ENCODE peak calls at places on chromosomes 1 and 21, in seven cellular contexts. U is transverse colon, L is suprapubic skin, H is sigmoid colon, X is GM12892, R is breast epithelium, J is spleen. M is an unnamed sample.

GRCh38 chr1:208042041-208042615 is 131.2 kb upstream of the CD34 start:
- DNase-seq in H (no peak), J (peak), U (no peak), X (no peak), R (no peak), L (no peak), M (no peak)

GRCh38 chr1:201481761-201482493 is 12.9 kb upstream of the PHLDA3 start:
- DNase-seq in U (peak), J (peak), R (peak), H (peak), L (peak), X (peak), M (no peak)

GRCh38 chr1:11761988-11762406 is at the start of gene C1orf167:
- DNase-seq in L (no peak), H (no peak), J (no peak), U (no peak), X (no peak), R (no peak), M (no peak)

GRCh38 chr1:25360596-25361581 is 22.8 kb downstream of the TMEM50A start:
- DNase-seq in H (no peak), X (no peak), L (no peak), U (no peak), R (no peak), J (no peak), M (no peak)

GRCh38 chr1:184223216-184223615 is 163.6 kb upstream of the C1orf21 start:
- DNase-seq in U (no peak), L (no peak), H (no peak), X (no peak), J (no peak), R (no peak), M (peak)

GRCh38 chr21:44455524-44456206 is 355 bp downstream of the LRRC3 start:
- DNase-seq in X (peak), R (no peak), J (peak), H (peak), L (no peak), U (peak), M (no peak)

GRCh38 chr1:33147997-33148314 is 33.9 kb downstream of the TRIM62 start:
- DNase-seq in X (no peak), L (no peak), J (no peak), H (no peak), U (no peak), R (no peak), M (no peak)

GRCh38 chr1:161723459-161724149 is 2.3 kb downstream of the FCRLB start:
- DNase-seq in U (no peak), L (no peak), H (no peak), R (no peak), X (no peak), J (no peak), M (no peak)

GRCh38 chr1:235809949-235810348 is 56.8 kb downstream of the LYST start:
- DNase-seq in X (no peak), R (no peak), J (no peak), U (no peak), L (no peak), H (no peak), M (no peak)

GRCh38 chr1:41537788-41538351 is 53.4 kb upstream of the EDN2 start:
- DNase-seq in R (peak), H (peak), U (peak), J (peak), L (peak), X (no peak), M (no peak)

GRCh38 chr1:211928993-211929637 is 98.6 kb upstream of the LPGAT1 start:
- DNase-seq in X (no peak), H (no peak), U (peak), L (no peak), J (no peak), R (no peak), M (no peak)

GRCh38 chr1:39936724-39937491 is 18.0 kb upstream of the MFSD2A start:
- DNase-seq in J (no peak), X (no peak), R (no peak), U (no peak), L (no peak), H (no peak), M (no peak)

GRCh38 chr1:61079898-61080336 is 2.4 kb upstream of the NFIA start:
- DNase-seq in R (peak), L (peak), X (no peak), H (peak), J (peak), U (peak), M (no peak)

GRCh38 chr1:212670301-212670700 is 29.3 kb downstream of the BATF3 start:
- DNase-seq in L (no peak), U (no peak), H (no peak), R (no peak), J (no peak), X (no peak), M (no peak)

GRCh38 chr1:196608401-196609113 is at the start of gene KCNT2:
- DNase-seq in J (peak), H (peak), L (peak), R (no peak), X (no peak), U (peak), M (no peak)

GRCh38 chr1:231272173-231272572 is 31.2 kb downstream of the GNPAT start:
- DNase-seq in U (no peak), H (no peak), X (no peak), R (no peak), J (no peak), L (no peak), M (no peak)

GRCh38 chr1:26582836-26583460 is 53.4 kb downstream of the RPS6KA1 start:
- DNase-seq in R (peak), U (no peak), J (no peak), H (no peak), L (no peak), X (no peak), M (no peak)

GRCh38 chr1:32399853-32400252 is 5.6 kb upstream of the BSDC1 start:
- DNase-seq in H (no peak), U (no peak), J (no peak), L (peak), X (no peak), R (no peak), M (no peak)

GRCh38 chr1:30452925-30453324 is 270.5 kb downstream of the MATN1 start:
- DNase-seq in J (peak), H (no peak), X (no peak), L (no peak), R (no peak), U (no peak), M (peak)

GRCh38 chr1:207017615-207018559 is 14.7 kb downstream of the C1orf116 start:
- DNase-seq in R (no peak), U (no peak), L (no peak), X (no peak), H (no peak), J (no peak), M (no peak)

GRCh38 chr1:243924588-243925349 is 74.7 kb upstream of the AKT3 start:
- DNase-seq in H (no peak), R (no peak), J (no peak), L (no peak), U (no peak), X (no peak), M (no peak)

GRCh38 chr1:33266766-33267165 is 10.5 kb downstream of the ZNF362 start:
- DNase-seq in L (no peak), U (no peak), X (no peak), H (no peak), R (no peak), J (no peak), M (no peak)

GRCh38 chr1:1938276-1938573 is 19.1 kb upstream of the TMEM52 start:
- DNase-seq in L (no peak), U (no peak), J (no peak), H (no peak), X (no peak), R (no peak), M (no peak)

GRCh38 chr1:29245876-29246275 is 9.6 kb downstream of the PTPRU start:
- DNase-seq in U (peak), X (no peak), R (no peak), H (no peak), L (no peak), J (no peak), M (no peak)

GRCh38 chr1:209443361-209443931 is 140.1 kb upstream of the CAMK1G start:
- DNase-seq in X (no peak), U (no peak), J (no peak), L (no peak), H (no peak), R (no peak), M (no peak)

GRCh38 chr1:35929730-35930592 is 944 bp upstream of the AGO3 start:
- DNase-seq in U (peak), L (no peak), H (peak), X (no peak), R (no peak), J (peak), M (no peak)

GRCh38 chr1:168771104-168771630 is 42.2 kb upstream of the DPT start:
- DNase-seq in L (no peak), U (no peak), X (no peak), H (no peak), J (no peak), R (no peak), M (no peak)

GRCh38 chr1:32867671-32868070 is 3.0 kb downstream of the FNDC5 start:
- DNase-seq in U (no peak), L (peak), R (no peak), J (no peak), H (no peak), X (no peak), M (no peak)

GRCh38 chr21:44914176-44914874 is 6.4 kb downstream of the ITGB2 start:
- DNase-seq in L (no peak), J (peak), H (no peak), R (no peak), X (peak), U (peak), M (no peak)

GRCh38 chr1:85109475-85109874 is 61.2 kb upstream of the MCOLN3 start:
- DNase-seq in J (no peak), R (peak), U (peak), H (peak), X (peak), L (no peak), M (no peak)

GRCh38 chr1:8540266-8540926 is 222.5 kb downstream of the SLC45A1 start:
- DNase-seq in U (no peak), H (no peak), R (no peak), X (no peak), L (no peak), J (no peak), M (no peak)

GRCh38 chr1:31793586-31794285 is 22.1 kb downstream of the SPOCD1 start:
- DNase-seq in R (peak), X (no peak), U (no peak), H (peak), J (peak), L (peak), M (no peak)

GRCh38 chr1:56477164-56478111 is 101.9 kb downstream of the PLPP3 start:
- DNase-seq in H (peak), X (no peak), L (peak), J (peak), U (peak), R (no peak), M (no peak)

GRCh38 chr1:155005076-155005971 is 2.7 kb downstream of the ZBTB7B start:
- DNase-seq in J (peak), X (no peak), R (peak), H (peak), L (no peak), U (peak), M (no peak)

GRCh38 chr1:248618878-248619277 is 16.0 kb downstream of the OR2T11 start:
- DNase-seq in U (peak), X (no peak), J (no peak), R (peak), L (no peak), H (no peak), M (no peak)

GRCh38 chr1:235657269-235657668 is 7.7 kb upstream of the GNG4 start:
- DNase-seq in U (no peak), H (no peak), L (no peak), X (no peak), J (no peak), R (no peak), M (no peak)

GRCh38 chr1:35442737-35443136 is 114.5 kb downstream of the KIAA0319L start:
- DNase-seq in L (no peak), U (no peak), R (no peak), J (no peak), H (no peak), X (no peak), M (no peak)

GRCh38 chr1:33347650-33347992 is 26.7 kb upstream of the A3GALT2 start:
- DNase-seq in J (no peak), X (no peak), U (peak), R (no peak), H (peak), L (no peak), M (no peak)

GRCh38 chr21:46171585-46171984 is 12.7 kb downstream of the SPATC1L start:
- DNase-seq in L (peak), X (no peak), J (no peak), R (no peak), U (no peak), H (peak), M (no peak)

GRCh38 chr21:46168659-46169386 is 13.4 kb upstream of the FTCD start:
- DNase-seq in H (peak), R (no peak), U (no peak), L (peak), J (no peak), X (no peak), M (no peak)

GRCh38 chr21:46173573-46173972 is 10.7 kb downstream of the SPATC1L start:
- DNase-seq in R (no peak), L (peak), H (no peak), X (no peak), J (no peak), U (no peak), M (no peak)

GRCh38 chr21:46171996-46172862 is 12.0 kb downstream of the SPATC1L start:
- DNase-seq in J (no peak), X (no peak), L (peak), R (no peak), H (peak), U (no peak), M (peak)

DNA sequence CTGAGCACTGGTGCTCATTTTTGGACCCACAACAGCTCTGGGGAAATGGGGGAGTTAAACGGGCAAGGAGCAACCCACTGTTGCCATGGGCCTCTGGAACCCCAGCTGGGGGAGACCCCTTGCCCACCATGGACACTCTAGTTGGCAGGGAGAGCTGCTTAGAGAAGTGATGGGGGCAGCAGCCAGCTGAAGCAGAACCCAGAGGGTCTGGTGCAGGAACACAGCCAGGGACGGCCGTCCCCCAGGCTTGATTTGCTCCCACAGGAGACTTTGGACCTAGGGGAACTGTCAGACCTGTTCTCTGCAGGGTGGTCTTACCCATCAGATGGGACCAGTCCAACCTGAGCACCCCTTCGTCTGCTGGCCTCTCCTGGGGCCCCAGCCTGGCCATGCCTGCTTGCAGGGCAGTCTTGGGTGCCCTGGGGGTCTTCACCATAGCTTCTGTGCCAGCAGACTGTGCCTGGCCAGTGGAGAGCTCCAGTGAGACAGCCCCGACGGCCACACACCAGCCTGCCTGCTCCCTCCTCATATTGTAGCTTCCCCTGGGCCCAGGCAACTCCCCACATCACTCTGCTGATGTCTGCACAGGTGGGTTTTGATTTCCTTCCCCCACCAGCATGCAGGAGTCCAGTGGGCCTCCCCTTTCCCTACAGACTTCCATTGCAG is 11.3 kb downstream of the SPATC1L start:
- DNase-seq in H (peak), U (no peak), R (no peak), J (no peak), L (peak), X (no peak), M (peak)
- TF ChIP-seq POLR2AphosphoS5 in H (no peak), U (no peak), R (no peak), J (no peak), L (no peak), X (no peak), M (no peak)

DNA sequence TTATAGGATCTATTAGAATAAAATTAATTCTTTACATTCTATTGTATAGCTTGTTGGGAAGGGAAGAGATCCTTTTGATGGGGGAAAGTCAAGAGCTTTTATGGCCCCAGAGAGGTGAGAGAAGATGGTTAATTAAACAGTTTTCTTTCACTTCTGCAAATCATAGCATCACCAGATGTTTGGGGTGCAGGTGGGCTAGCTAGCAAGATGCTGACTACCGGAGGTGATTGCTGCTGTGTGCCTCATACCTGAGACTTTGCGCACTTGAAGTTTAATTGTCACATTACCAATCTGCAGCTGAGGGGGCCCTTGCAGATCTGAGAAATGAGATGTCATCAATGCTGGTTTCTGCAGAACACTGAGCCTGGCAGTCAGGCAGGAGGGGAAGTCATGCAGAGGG is 73.9 kb downstream of the SNRPE start:
- DNase-seq in J (no peak), L (no peak), H (no peak), X (no peak), R (no peak), U (no peak), M (no peak)
- TF ChIP-seq POLR2AphosphoS5 in J (no peak), L (no peak), H (no peak), X (no peak), R (no peak), U (no peak), M (no peak)

GRCh38 chr1:110309768-110310167 is 29.4 kb upstream of the RBM15 start:
- DNase-seq in J (no peak), R (no peak), H (no peak), L (no peak), X (no peak), U (no peak), M (no peak)

GRCh38 chr1:110308247-110308646 is 30.9 kb upstream of the RBM15 start:
- DNase-seq in X (no peak), L (no peak), J (no peak), U (no peak), R (no peak), H (no peak), M (no peak)

GRCh38 chr1:110309139-110309538 is 30.0 kb upstream of the RBM15 start:
- DNase-seq in L (no peak), U (no peak), H (no peak), R (no peak), X (no peak), J (no peak), M (no peak)

GRCh38 chr1:110310300-110310699 is 28.9 kb upstream of the RBM15 start:
- DNase-seq in L (peak), H (no peak), J (no peak), R (no peak), X (no peak), U (no peak), M (no peak)

GRCh38 chr1:110312188-110313121 is 26.7 kb upstream of the RBM15 start:
- DNase-seq in H (peak), L (peak), X (peak), R (peak), U (peak), J (peak), M (no peak)
- TF ChIP-seq POLR2AphosphoS5 in H (no peak), L (no peak), X (no peak), R (peak), U (no peak), J (peak), M (peak)

GRCh38 chr1:221776495-221777413 is 34.9 kb upstream of the DUSP10 start:
- DNase-seq in X (no peak), U (no peak), H (no peak), L (no peak), J (no peak), R (no peak), M (no peak)

GRCh38 chr1:221778125-221778524 is 36.2 kb upstream of the DUSP10 start:
- DNase-seq in H (no peak), X (no peak), U (no peak), J (no peak), L (no peak), R (no peak), M (no peak)

GRCh38 chr1:221778535-221779142 is 36.8 kb upstream of the DUSP10 start:
- DNase-seq in L (no peak), U (peak), X (no peak), J (peak), H (no peak), R (no peak), M (no peak)

GRCh38 chr1:221779771-221780170 is 37.9 kb upstream of the DUSP10 start:
- DNase-seq in X (no peak), H (no peak), R (no peak), J (no peak), L (no peak), U (no peak), M (no peak)

GRCh38 chr1:221777434-221778072 is 35.7 kb upstream of the DUSP10 start:
- DNase-seq in X (no peak), R (no peak), J (no peak), U (no peak), L (no peak), H (no peak), M (no peak)
- TF ChIP-seq POLR2AphosphoS5 in X (peak), R (no peak), J (no peak), U (no peak), L (no peak), H (no peak), M (no peak)

M was measured in vagina.